ENCODE peak calls at places on chromosomes 5 and 9, in four cellular contexts. I is CD8-positive, alpha-beta T cell; G is IMR-90; V is OCI-LY7. H is an unnamed sample. For H3K9me3, the result is how much of the 10 kb centered on the place peaks cover.

GRCh38 chr9:131582466-131583341 is 37.4 kb downstream of the PRRT1B start:
- DNase-seq in V (no peak), G (no peak), I (no peak), H (no peak)

GRCh38 chr5:171162165-171162564 is 146.9 kb upstream of the TLX3 start:
- DNase-seq in I (no peak), G (no peak), V (no peak), H (no peak)

GRCh38 chr5:6637022-6637421 is 3.8 kb downstream of the SRD5A1 start:
- DNase-seq in G (no peak), I (no peak), V (no peak), H (no peak)

GRCh38 chr5:93723005-93723404 is 18.4 kb downstream of the POU5F2 start:
- DNase-seq in I (no peak), G (peak), V (no peak), H (no peak)

GRCh38 chr5:38783011-38783551 is 62.7 kb upstream of the OSMR start:
- DNase-seq in V (no peak), G (peak), I (no peak), H (no peak)

GRCh38 chr5:143245929-143246561 is 157.4 kb downstream of the NR3C1 start:
- DNase-seq in I (no peak), G (peak), V (no peak), H (no peak)

GRCh38 chr9:115668506-115668905 is 485.1 kb upstream of the PAPPA start:
- DNase-seq in G (peak), V (no peak), I (no peak), H (no peak)

GRCh38 chr5:122880170-122880689 is 34.8 kb downstream of the SNX24 start:
- DNase-seq in I (no peak), G (no peak), V (no peak), H (no peak)

GRCh38 chr5:126805108-126805507 is 28.2 kb downstream of the LMNB1 start:
- DNase-seq in G (peak), I (no peak), V (no peak), H (no peak)

GRCh38 chr5:54944364-54944763 is 41.0 kb downstream of the ESM1 start:
- DNase-seq in V (peak), G (peak), I (peak), H (no peak)

GRCh38 chr9:75992480-75993206 is 102.2 kb downstream of the PCSK5 start:
- DNase-seq in G (no peak), V (no peak), I (no peak), H (no peak)

GRCh38 chr5:50800410-50800809 is 134.0 kb downstream of the PARP8 start:
- DNase-seq in G (no peak), I (no peak), V (no peak), H (no peak)

GRCh38 chr5:54178991-54179390 is 131.4 kb downstream of the ARL15 start:
- DNase-seq in G (no peak), V (no peak), I (no peak), H (no peak)

GRCh38 chr5:77368367-77368766 is 123.7 kb downstream of the WDR41 start:
- DNase-seq in V (no peak), G (no peak), I (no peak), H (no peak)

GRCh38 chr5:77369566-77369965 is 122.5 kb downstream of the WDR41 start:
- DNase-seq in V (no peak), G (no peak), I (no peak), H (no peak)

GRCh38 chr5:77366717-77367500 is 125.2 kb downstream of the WDR41 start:
- DNase-seq in I (no peak), G (no peak), V (no peak), H (no peak)

DNA sequence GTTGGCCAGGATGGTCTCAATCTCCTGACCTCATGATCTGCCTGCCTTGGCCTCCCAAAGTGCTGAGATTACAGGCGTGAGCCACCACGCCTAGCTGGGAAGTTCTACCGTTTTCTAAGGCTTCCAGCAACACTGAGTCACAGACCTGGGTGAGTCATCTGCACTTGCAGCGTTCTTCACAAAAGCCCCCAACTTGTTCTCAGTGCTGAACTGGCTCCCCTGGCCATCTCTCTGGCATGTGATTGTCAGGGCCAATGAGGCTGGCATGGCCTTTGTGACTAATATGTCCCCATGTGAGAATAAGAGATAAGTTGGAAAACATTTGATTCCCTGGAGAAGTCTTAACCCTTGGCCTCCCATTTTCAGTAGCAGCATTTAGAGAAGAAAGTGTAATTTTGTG is 124.4 kb downstream of the WDR41 start:
- DNase-seq in G (peak), V (no peak), I (no peak), H (no peak)
- TF ChIP-seq CTCF in G (no peak), V (no peak), I (no peak), H (no peak)

GRCh38 chr5:56279291-56279690 is 46.2 kb upstream of the ANKRD55 start:
- DNase-seq in G (no peak), I (no peak), V (no peak), H (no peak)

GRCh38 chr5:56279979-56280378 is 46.8 kb upstream of the ANKRD55 start:
- DNase-seq in V (no peak), I (no peak), G (peak), H (no peak)

GRCh38 chr5:56277573-56277972 is 44.4 kb upstream of the ANKRD55 start:
- DNase-seq in V (no peak), G (no peak), I (no peak), H (no peak)

GRCh38 chr5:56281489-56282163 is 48.5 kb upstream of the ANKRD55 start:
- DNase-seq in I (no peak), G (peak), V (no peak), H (no peak)

DNA sequence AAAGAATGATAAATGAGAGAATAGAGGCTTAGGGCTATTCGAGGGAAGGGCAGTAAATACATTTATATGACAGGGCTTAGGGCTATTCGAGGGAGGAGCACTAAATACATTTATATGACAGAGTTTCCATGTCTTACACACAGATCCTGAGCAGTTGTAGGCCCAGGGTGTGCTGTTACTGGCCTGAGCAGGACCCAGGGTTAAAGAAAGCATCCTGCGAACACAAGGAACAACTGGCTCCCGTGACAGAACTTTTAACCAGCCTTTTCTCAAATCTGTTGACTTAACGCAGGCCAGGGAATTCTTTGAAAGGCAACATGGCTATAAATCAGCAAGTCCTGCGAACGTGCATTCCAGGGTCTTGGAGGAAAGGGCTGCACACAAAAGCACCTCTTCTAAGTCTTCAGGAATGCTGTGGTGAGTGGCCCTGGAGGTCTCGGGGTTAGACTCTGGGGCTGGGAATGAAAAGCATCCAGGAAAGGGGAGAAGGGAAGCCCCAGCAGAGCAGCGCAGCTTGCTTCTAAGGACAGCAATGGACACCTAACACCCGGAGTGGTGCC is 45.2 kb upstream of the ANKRD55 start:
- DNase-seq in V (no peak), I (no peak), G (peak), H (no peak)
- H3K9me3 ChIP-seq in V (under half), I (under half), G (under half), H (under half)

DNA sequence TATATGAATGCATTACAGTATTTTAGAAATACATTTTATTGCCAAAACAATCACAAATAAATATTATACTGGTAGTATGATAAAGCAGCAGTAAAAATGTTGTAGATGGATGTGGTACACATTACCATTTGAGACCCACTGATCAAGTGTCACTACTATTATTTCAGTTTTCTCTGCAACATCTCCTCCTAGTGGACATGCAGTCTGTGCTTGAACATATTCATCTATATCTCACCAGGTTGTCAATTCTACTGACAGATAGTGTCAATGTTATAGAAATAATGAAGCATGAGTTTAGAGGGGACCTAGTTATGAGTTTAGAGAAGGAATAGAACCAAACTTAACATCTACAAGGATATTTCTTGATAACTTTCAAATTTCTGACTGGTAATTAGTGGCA is 39.2 kb upstream of the ELOVL7 start:
- DNase-seq in G (no peak), I (no peak), V (peak), H (peak)
- TF ChIP-seq CTCF in G (no peak), I (no peak), V (peak), H (no peak)

DNA sequence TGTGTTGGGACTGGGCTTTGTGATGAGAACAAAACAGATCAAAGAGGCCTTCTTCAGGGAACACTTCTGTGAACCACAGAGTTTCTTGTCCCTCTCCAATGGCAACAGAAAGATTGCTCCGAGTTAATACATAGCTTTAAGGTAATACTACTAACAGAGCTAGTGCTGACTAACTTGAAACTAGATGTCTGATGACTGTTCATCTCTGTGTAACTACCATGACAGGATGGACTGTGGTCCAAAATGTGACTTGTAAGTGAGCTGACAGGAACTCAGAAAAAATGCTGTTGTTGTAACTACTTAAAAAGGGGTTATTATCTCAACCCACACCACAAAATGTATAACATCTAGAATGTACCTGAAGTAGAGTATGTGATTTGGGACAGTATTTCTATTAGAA is 630.2 kb upstream of the DMAC1 start:
- DNase-seq in V (no peak), I (no peak), G (no peak), H (no peak)
- H3K9me3 ChIP-seq in V (under half), I (under half), G (under half), H (under half)

DNA sequence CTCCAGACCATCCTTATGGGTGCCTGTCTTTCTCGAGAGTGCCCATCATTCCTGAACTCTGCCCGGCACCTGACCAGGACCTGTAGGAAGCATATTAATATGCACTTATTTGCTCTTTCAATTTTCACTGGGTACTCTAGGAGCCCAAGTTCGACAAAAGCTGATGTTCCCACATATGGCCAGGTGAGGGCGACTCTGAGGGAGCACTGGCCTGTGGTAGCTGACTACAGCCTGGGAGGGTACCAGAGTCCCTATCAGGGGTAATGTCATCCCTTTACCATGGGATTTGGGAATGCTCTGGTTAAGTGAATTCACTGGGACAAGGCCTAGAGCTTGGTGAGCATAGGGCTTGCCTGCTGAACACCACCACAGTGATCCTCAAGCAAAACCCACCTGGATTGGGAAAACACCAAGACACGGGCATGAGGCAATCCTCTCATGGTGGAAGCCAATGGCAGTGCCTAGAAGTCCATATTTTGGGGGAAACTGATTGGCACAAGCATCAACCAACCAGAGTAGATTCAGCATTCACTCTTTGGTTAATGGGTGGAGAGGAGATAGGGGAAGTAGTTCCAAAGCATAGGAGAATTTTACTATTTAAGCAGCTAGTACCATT is 112.2 kb downstream of the MTX3 start:
- DNase-seq in I (no peak), V (peak), G (no peak), H (no peak)
- TF ChIP-seq CTCF in I (no peak), V (peak), G (peak), H (peak)

DNA sequence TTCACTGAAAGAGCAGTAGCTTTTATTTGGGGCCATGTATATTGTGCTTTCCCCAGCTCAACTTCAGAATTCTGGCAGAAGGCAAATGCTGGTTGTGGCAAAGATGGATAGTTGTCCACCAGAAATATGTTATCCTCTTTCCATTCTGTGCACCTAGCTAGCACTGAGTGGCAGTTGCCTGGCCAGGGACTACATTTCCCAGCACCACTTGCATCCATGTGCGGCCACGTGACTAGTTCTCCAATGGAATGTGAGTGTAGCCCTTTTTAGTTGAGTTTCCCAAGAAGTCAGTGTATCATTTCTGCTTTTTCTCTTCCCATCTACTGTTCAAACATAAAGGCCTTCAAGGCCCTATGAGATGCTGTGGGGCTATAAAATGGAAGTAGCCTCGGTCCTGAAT is 354.0 kb upstream of the CLINT1 start:
- DNase-seq in G (peak), V (no peak), I (no peak), H (no peak)
- H3K9me3 ChIP-seq in G (under half), V (under half), I (under half), H (under half)

GRCh38 chr5:177973066-177973635 is 22.9 kb downstream of the PROP1 start:
- DNase-seq in I (no peak), G (no peak), V (no peak), H (no peak)
- TF ChIP-seq CTCF in I (no peak), G (no peak), V (no peak), H (no peak)